ENCODE peak calls at places on chromosomes 2 and 18, in five cellular contexts. N is HepG2, V is K562, K is upper lobe of left lung, W is GM12878. J is an unnamed sample.

GRCh38 chr2:10256031-10256524 is 46.6 kb upstream of the HPCAL1 start:
- ATAC-seq in K (no peak), V (no peak), N (peak), W (no peak), J (no peak)

GRCh38 chr2:150138587-150138986 is 348.9 kb downstream of the RND3 start:
- ATAC-seq in W (no peak), K (no peak), N (no peak), V (no peak), J (no peak)

GRCh38 chr18:77000527-77000926 is 132.1 kb downstream of the MBP start:
- ATAC-seq in N (no peak), K (no peak), V (peak), W (peak), J (peak)

GRCh38 chr2:95215018-95215612 is 7.8 kb downstream of the ZNF892 start:
- ATAC-seq in W (no peak), K (no peak), N (no peak), V (no peak), J (no peak)

GRCh38 chr2:216388046-216388884 is 16.0 kb upstream of the MARCHF4 start:
- ATAC-seq in N (no peak), W (peak), K (no peak), V (no peak), J (no peak)

GRCh38 chr2:157291018-157291417 is 33.5 kb downstream of the GALNT5 start:
- ATAC-seq in N (no peak), V (no peak), W (no peak), K (no peak), J (no peak)

GRCh38 chr2:111945444-111946293 is 47.3 kb downstream of the MERTK start:
- ATAC-seq in K (no peak), N (peak), W (no peak), V (peak), J (peak)

GRCh38 chr2:236964291-236964690 is 121.4 kb upstream of the COPS8 start:
- ATAC-seq in K (no peak), N (no peak), V (no peak), W (no peak), J (peak)

GRCh38 chr2:205047273-205047839 is 502.1 kb downstream of the PARD3B start:
- ATAC-seq in W (no peak), V (no peak), K (no peak), N (no peak), J (no peak)

GRCh38 chr2:82857952-82858351 is 1601.1 kb downstream of the SUCLG1 start:
- ATAC-seq in K (no peak), W (no peak), V (no peak), N (no peak), J (no peak)

GRCh38 chr2:229273384-229274338 is 2.6 kb upstream of the PID1 start:
- ATAC-seq in N (peak), K (peak), V (peak), W (peak), J (peak)

GRCh38 chr2:110891626-110892025 is 159.3 kb downstream of the ACOXL start:
- ATAC-seq in K (no peak), N (no peak), V (no peak), W (no peak), J (no peak)

GRCh38 chr18:36454258-36454657 is 156.7 kb downstream of the FHOD3 start:
- ATAC-seq in V (no peak), N (no peak), K (peak), W (peak), J (no peak)

GRCh38 chr2:64653174-64654062 is at the start of gene SERTAD2:
- ATAC-seq in K (peak), V (peak), W (peak), N (peak), J (peak)

GRCh38 chr18:33316146-33316587 is 124.4 kb downstream of the CCDC178 start:
- ATAC-seq in K (no peak), W (no peak), N (peak), V (no peak), J (no peak)

GRCh38 chr18:67726882-67727281 is 210.4 kb upstream of the DSEL start:
- ATAC-seq in K (no peak), N (no peak), W (no peak), V (no peak), J (no peak)

GRCh38 chr18:623760-624620 is 27.2 kb downstream of the CLUL1 start:
- ATAC-seq in N (peak), W (peak), V (peak), K (peak), J (peak)

GRCh38 chr2:177338177-177338721 is 54.3 kb upstream of the AGPS start:
- ATAC-seq in K (no peak), W (no peak), N (peak), V (peak), J (no peak)

GRCh38 chr18:48806551-48807261 is 144.1 kb downstream of the SMAD7 start:
- ATAC-seq in V (no peak), W (peak), N (no peak), K (no peak), J (peak)

GRCh38 chr2:55768991-55769390 is 75.3 kb upstream of the PNPT1 start:
- ATAC-seq in W (no peak), K (no peak), V (no peak), N (no peak), J (no peak)

GRCh38 chr2:12701786-12702660 is 14.7 kb upstream of the TRIB2 start:
- ATAC-seq in W (no peak), N (no peak), K (no peak), V (no peak), J (no peak)

GRCh38 chr2:27720004-27720551 is 51.4 kb upstream of the MRPL33 start:
- ATAC-seq in K (peak), V (peak), N (peak), W (peak), J (peak)

GRCh38 chr2:134120718-134121630 is 132.9 kb upstream of the MGAT5 start:
- ATAC-seq in N (peak), V (peak), W (peak), K (peak), J (peak)
- TF ChIP-seq POLR2A in N (no peak), V (no peak), W (peak), K (no peak), J (peak)

GRCh38 chr2:33323957-33324356 is 152.5 kb upstream of the RASGRP3 start:
- ATAC-seq in N (no peak), V (no peak), K (no peak), W (no peak), J (no peak)
- TF ChIP-seq POLR2AphosphoS5 in N (no peak), V (no peak), K (no peak), W (no peak), J (no peak)

GRCh38 chr2:2765176-2765800 is 434.2 kb upstream of the MYT1L start:
- ATAC-seq in N (no peak), V (no peak), W (no peak), K (no peak), J (no peak)
- TF ChIP-seq EP300 in N (no peak), V (no peak), W (no peak), K (no peak), J (no peak)

GRCh38 chr2:8976847-8977246 is 26.6 kb downstream of the MBOAT2 start:
- ATAC-seq in W (no peak), V (peak), K (no peak), N (no peak), J (no peak)
- TF ChIP-seq POLR2A in W (no peak), V (no peak), K (no peak), N (no peak), J (no peak)

DNA sequence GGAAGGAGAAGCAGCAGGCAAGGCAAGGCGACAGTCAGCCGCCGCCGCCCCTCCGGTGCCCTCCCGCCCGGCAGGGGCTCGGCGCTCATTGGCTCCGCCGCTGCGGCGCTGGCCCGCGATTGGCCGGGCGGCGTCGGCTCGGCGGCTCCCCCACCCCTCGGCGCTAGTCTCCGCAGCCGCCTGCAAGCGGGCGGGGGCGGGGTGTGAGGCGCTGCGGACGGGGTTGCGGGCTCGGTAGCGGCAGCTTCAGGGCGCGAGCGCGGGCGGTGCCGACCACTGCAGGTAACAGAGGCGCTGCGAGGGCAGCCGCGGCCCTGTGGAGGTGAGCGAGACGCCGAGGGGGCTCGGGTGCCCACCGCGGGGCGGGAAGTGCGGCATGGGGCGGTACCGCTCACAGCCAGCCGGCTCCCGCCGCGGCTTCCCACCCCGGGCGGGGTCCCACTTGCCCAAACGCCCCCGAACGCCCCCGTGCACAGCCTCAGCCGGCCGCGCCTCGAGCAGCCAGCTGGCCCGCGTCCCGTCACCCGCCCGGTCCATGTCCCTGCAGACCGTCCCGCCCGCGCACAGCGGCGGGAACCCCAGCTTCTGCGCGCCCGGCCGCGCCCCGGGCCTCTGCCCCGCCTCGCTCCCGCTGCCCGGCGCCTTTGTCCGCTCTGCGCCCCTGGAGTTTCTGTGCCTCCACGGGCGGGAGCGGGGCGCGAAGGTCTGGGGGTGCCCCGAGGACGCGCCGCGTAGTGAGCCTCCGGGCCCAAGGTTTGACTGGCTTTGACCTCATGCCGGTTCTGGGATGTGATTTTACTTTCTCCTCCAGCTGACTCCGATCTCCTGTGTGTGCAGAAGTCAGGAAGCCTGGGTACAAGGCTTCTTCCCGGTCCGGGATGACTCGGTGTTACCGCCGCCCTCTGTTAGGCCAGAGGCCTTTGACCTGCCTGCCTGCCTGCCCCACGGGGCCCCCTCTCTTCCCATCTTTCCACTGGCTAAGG is at the start of gene SANBR:
- ATAC-seq in N (peak), W (peak), V (peak), K (peak), J (peak)
- TF ChIP-seq POLR2AphosphoS5 in N (peak), W (no peak), V (peak), K (peak), J (peak)

J was measured in gastroesophageal sphincter.